ENCODE peak calls at places on chromosomes 11 and 22, in eight cellular contexts. One of them, this sample, is unnamed.

GRCh38 chr22:20807315-20807752 is 33.4 kb downstream of the SERPIND1 start:
- DNase-seq in Caco-2: no peak
- DNase-seq in psoas muscle: no peak
- DNase-seq in NCI-H345: no peak
- DNase-seq in NCI-H1417: no peak
- DNase-seq in left ventricle myocardium superior: no peak
- DNase-seq in hippocampal formation: peak; percentile 14
- DNase-seq in iris pigment epithelial cell: peak; percentile 97
- DNase-seq in this sample: peak; percentile 76

GRCh38 chr11:75813622-75814039 is 1.4 kb upstream of the UVRAG start:
- DNase-seq in NCI-H345: no peak
- DNase-seq in psoas muscle: no peak
- DNase-seq in NCI-H1417: no peak
- DNase-seq in left ventricle myocardium superior: no peak
- DNase-seq in hippocampal formation: no peak
- DNase-seq in iris pigment epithelial cell: peak; percentile 44
- DNase-seq in Caco-2: no peak
- DNase-seq in this sample: peak; percentile 23

GRCh38 chr11:123545726-123546125 is 108.7 kb downstream of the SCN3B start:
- DNase-seq in iris pigment epithelial cell: no peak
- DNase-seq in hippocampal formation: no peak
- DNase-seq in Caco-2: no peak
- DNase-seq in NCI-H1417: no peak
- DNase-seq in psoas muscle: no peak
- DNase-seq in NCI-H345: no peak
- DNase-seq in left ventricle myocardium superior: no peak
- DNase-seq in this sample: peak; percentile 10

GRCh38 chr11:61293869-61294716 is 1.0 kb downstream of the VWCE start:
- DNase-seq in hippocampal formation: no peak
- DNase-seq in iris pigment epithelial cell: peak; percentile 37
- DNase-seq in Caco-2: peak; percentile 59
- DNase-seq in NCI-H345: peak; percentile 82
- DNase-seq in left ventricle myocardium superior: peak; percentile 77
- DNase-seq in psoas muscle: peak; percentile 64
- DNase-seq in NCI-H1417: no peak
- DNase-seq in this sample: no peak

GRCh38 chr11:120516461-120517389 is 5.2 kb downstream of the GRIK4 start:
- DNase-seq in NCI-H345: peak; percentile 61
- DNase-seq in iris pigment epithelial cell: no peak
- DNase-seq in left ventricle myocardium superior: no peak
- DNase-seq in NCI-H1417: no peak
- DNase-seq in Caco-2: no peak
- DNase-seq in hippocampal formation: no peak
- DNase-seq in psoas muscle: no peak
- DNase-seq in this sample: no peak

GRCh38 chr11:128716661-128717210 is 22.9 kb downstream of the FLI1 start:
- DNase-seq in left ventricle myocardium superior: no peak
- DNase-seq in iris pigment epithelial cell: peak; percentile 74
- DNase-seq in Caco-2: no peak
- DNase-seq in hippocampal formation: no peak
- DNase-seq in NCI-H1417: no peak
- DNase-seq in psoas muscle: no peak
- DNase-seq in NCI-H345: no peak
- DNase-seq in this sample: peak; percentile 85

GRCh38 chr11:92948116-92948515 is 21.3 kb upstream of the MTNR1B start:
- DNase-seq in NCI-H345: no peak
- DNase-seq in iris pigment epithelial cell: no peak
- DNase-seq in Caco-2: peak; percentile 63
- DNase-seq in hippocampal formation: no peak
- DNase-seq in NCI-H1417: no peak
- DNase-seq in psoas muscle: no peak
- DNase-seq in left ventricle myocardium superior: no peak
- DNase-seq in this sample: no peak

GRCh38 chr11:92480519-92480918 is 255.9 kb downstream of the FAT3 start:
- DNase-seq in Caco-2: no peak
- DNase-seq in iris pigment epithelial cell: peak; percentile 0
- DNase-seq in hippocampal formation: no peak
- DNase-seq in left ventricle myocardium superior: no peak
- DNase-seq in NCI-H345: no peak
- DNase-seq in psoas muscle: no peak
- DNase-seq in NCI-H1417: no peak
- DNase-seq in this sample: peak; percentile 7

GRCh38 chr22:41508770-41509170 is 35.5 kb downstream of the POLR3H start:
- DNase-seq in psoas muscle: no peak
- DNase-seq in hippocampal formation: peak; percentile 87
- DNase-seq in left ventricle myocardium superior: peak; percentile 77
- DNase-seq in NCI-H345: no peak
- DNase-seq in iris pigment epithelial cell: no peak
- DNase-seq in NCI-H1417: no peak
- DNase-seq in Caco-2: no peak
- DNase-seq in this sample: no peak